ENCODE peak calls at places on chromosomes 13 and 19, in five cellular contexts. J is EL; O is stimulated activated CD8-positive, alpha-beta memory T cell treated with anti-CD3 and anti-CD28 coated beads, Interleukin-7, amount 100 ng/mL, for 1 hour; A is T-cell; W is NCI-H1417 treated with DMSO at 0.1 percent for 48 hours. F is an unnamed sample.

GRCh38 chr13:42047561-42048322 is 706 bp upstream of the DGKH start:
- DNase-seq in J (peak), O (no peak), A (no peak), W (no peak), F (peak)

GRCh38 chr13:20492641-20493040 is 33.0 kb downstream of the CRYL1 start:
- DNase-seq in J (peak), O (no peak), A (no peak), W (no peak), F (no peak)

GRCh38 chr13:50365683-50366391 is 350.6 kb downstream of the KCNRG start:
- DNase-seq in J (peak), O (no peak), A (no peak), W (peak), F (peak)

GRCh38 chr19:9324584-9324962 is 594 bp downstream of the ZNF559 start:
- DNase-seq in J (no peak), O (no peak), A (no peak), W (no peak), F (no peak)

GRCh38 chr19:39038098-39038497 is 5.7 kb upstream of the FBXO27 start:
- DNase-seq in J (peak), O (no peak), A (no peak), W (no peak), F (no peak)

GRCh38 chr19:16470911-16471811 is 609 bp downstream of the EPS15L1 start:
- DNase-seq in J (peak), O (no peak), A (no peak), W (no peak), F (no peak)

GRCh38 chr19:13234518-13234917 is 84.3 kb downstream of the IER2 start:
- DNase-seq in J (peak), O (peak), A (peak), W (no peak), F (peak)

GRCh38 chr19:1486720-1487575 is 3.2 kb downstream of the PCSK4 start:
- DNase-seq in J (no peak), O (no peak), A (no peak), W (no peak), F (no peak)

GRCh38 chr19:56222901-56223300 is 20.8 kb downstream of the ZSCAN5C start:
- DNase-seq in J (no peak), O (no peak), A (no peak), W (no peak), F (no peak)

GRCh38 chr19:39733841-39734240 is 4.0 kb downstream of the CLC start:
- DNase-seq in J (no peak), O (no peak), A (no peak), W (no peak), F (no peak)

GRCh38 chr13:42653694-42654093 is 79.7 kb downstream of the TNFSF11 start:
- DNase-seq in J (no peak), O (no peak), A (no peak), W (no peak), F (no peak)

GRCh38 chr13:34990399-34991224 is 48.5 kb downstream of the NBEA start:
- DNase-seq in J (no peak), O (no peak), A (no peak), W (no peak), F (no peak)

GRCh38 chr19:2108251-2109016 is 11.7 kb downstream of the IZUMO4 start:
- DNase-seq in J (no peak), O (no peak), A (no peak), W (no peak), F (no peak)

GRCh38 chr19:43675269-43675879 is 5.4 kb upstream of the PLAUR start:
- DNase-seq in J (peak), O (no peak), A (no peak), W (no peak), F (no peak)

GRCh38 chr19:52898101-52898500 is 666 bp upstream of the ZNF320 start:
- DNase-seq in J (peak), O (no peak), A (no peak), W (no peak), F (no peak)

GRCh38 chr19:7287716-7288115 is 6.5 kb downstream of the INSR start:
- DNase-seq in J (peak), O (no peak), A (no peak), W (no peak), F (no peak)

GRCh38 chr19:18460900-18461299 is 23.0 kb upstream of the ISYNA1 start:
- DNase-seq in J (no peak), O (no peak), A (no peak), W (no peak), F (no peak)

GRCh38 chr13:52738719-52739467 is 727 bp downstream of the CNMD start:
- DNase-seq in J (no peak), O (no peak), A (peak), W (no peak), F (no peak)

GRCh38 chr19:42252365-42253244 is 2.3 kb downstream of the ERF start:
- DNase-seq in J (peak), O (no peak), A (no peak), W (no peak), F (no peak)

GRCh38 chr19:56839665-56840451 is 668 bp downstream of the PEG3 start:
- DNase-seq in J (no peak), O (no peak), A (no peak), W (no peak), F (no peak)

GRCh38 chr13:27839809-27840467 is 47.7 kb downstream of the GSX1 start:
- DNase-seq in J (peak), O (no peak), A (no peak), W (no peak), F (no peak)

GRCh38 chr13:29548722-29549446 is 46.6 kb downstream of the SLC7A1 start:
- DNase-seq in J (peak), O (no peak), A (no peak), W (no peak), F (no peak)

GRCh38 chr19:42191855-42192254 is 25.6 kb downstream of the DEDD2 start:
- DNase-seq in J (peak), O (no peak), A (no peak), W (no peak), F (no peak)

GRCh38 chr13:50080856-50081105 is 65.5 kb downstream of the KCNRG start:
- DNase-seq in J (peak), O (no peak), A (no peak), W (no peak), F (no peak)

GRCh38 chr13:43080199-43080598 is 56.8 kb downstream of the DNAJC15 start:
- DNase-seq in J (no peak), O (no peak), A (no peak), W (no peak), F (no peak)

GRCh38 chr19:7658219-7658686 is 10.6 kb upstream of the RETN start:
- DNase-seq in J (no peak), O (no peak), A (no peak), W (no peak), F (peak)

GRCh38 chr13:106602178-106602577 is 34.2 kb upstream of the ARGLU1 start:
- DNase-seq in J (no peak), O (no peak), A (no peak), W (no peak), F (no peak)

GRCh38 chr13:52851153-52851962 is 2.9 kb upstream of the PCDH8 start:
- DNase-seq in J (peak), O (no peak), A (no peak), W (peak), F (peak)

GRCh38 chr19:34904846-34905527 is 21.7 kb upstream of the ZNF30 start:
- DNase-seq in J (no peak), O (no peak), A (no peak), W (no peak), F (no peak)

GRCh38 chr19:16888629-16889371 is at the start of gene F2RL3:
- DNase-seq in J (peak), O (no peak), A (no peak), W (no peak), F (peak)

GRCh38 chr13:79724348-79725103 is 243.6 kb downstream of the NDFIP2 start:
- DNase-seq in J (no peak), O (no peak), A (no peak), W (no peak), F (no peak)

GRCh38 chr19:28934626-28935025 is 278.3 kb downstream of the UQCRFS1 start:
- DNase-seq in J (peak), O (no peak), A (no peak), W (no peak), F (no peak)

GRCh38 chr13:95714142-95714832 is 37.3 kb downstream of the DNAJC3 start:
- DNase-seq in J (peak), O (no peak), A (no peak), W (no peak), F (no peak)

GRCh38 chr13:25114220-25114619 is 18.3 kb downstream of the PABPC3 start:
- DNase-seq in J (peak), O (no peak), A (peak), W (no peak), F (peak)

F was measured in GM18507.